ENCODE peak calls at places on chromosomes 13 and 19, in four cellular contexts. P is CD8-positive, alpha-beta memory T cell; A is breast epithelium; Y is A549. R is an unnamed sample. For H3K4me1, the result is how much of the 10 kb centered on the place peaks cover.

GRCh38 chr19:3785464-3785937 is 680 bp downstream of the MATK start:
- DNase-seq in P (peak), A (no peak), Y (no peak), R (no peak)

GRCh38 chr13:97359181-97360057 is 74.5 kb upstream of the RAP2A start:
- DNase-seq in P (peak), A (peak), Y (peak), R (peak)

GRCh38 chr13:27341616-27342015 is 71.0 kb downstream of the RASL11A start:
- DNase-seq in P (no peak), A (no peak), Y (no peak), R (no peak)

GRCh38 chr13:30702006-30702405 is 33.3 kb upstream of the ALOX5AP start:
- DNase-seq in P (no peak), A (no peak), Y (no peak), R (no peak)

GRCh38 chr13:99477493-99477892 is 23.8 kb upstream of the TM9SF2 start:
- DNase-seq in P (no peak), A (no peak), Y (no peak), R (no peak)

GRCh38 chr13:48891586-48891985 is 84.1 kb upstream of the FNDC3A start:
- DNase-seq in P (no peak), A (no peak), Y (no peak), R (no peak)

GRCh38 chr13:113876341-113877148 is 12.7 kb upstream of the GAS6 start:
- DNase-seq in P (peak), A (peak), Y (no peak), R (no peak)

GRCh38 chr13:97306106-97306505 is 84.0 kb downstream of the MBNL2 start:
- DNase-seq in P (no peak), A (no peak), Y (no peak), R (no peak)

GRCh38 chr19:44925114-44925891 is 10.9 kb downstream of the APOC1 start:
- DNase-seq in P (no peak), A (peak), Y (no peak), R (no peak)

GRCh38 chr19:44931541-44931940 is 10.5 kb upstream of the APOC4 start:
- DNase-seq in P (no peak), A (no peak), Y (no peak), R (no peak)

GRCh38 chr19:44924243-44924725 is 9.9 kb downstream of the APOC1 start:
- DNase-seq in P (no peak), A (no peak), Y (no peak), R (no peak)

GRCh38 chr19:44930088-44930487 is 11.9 kb upstream of the APOC4 start:
- DNase-seq in P (no peak), A (no peak), Y (no peak), R (no peak)

GRCh38 chr19:44927746-44928145 is 13.3 kb downstream of the APOC1 start:
- DNase-seq in P (no peak), A (no peak), Y (no peak), R (no peak)
- H3K27ac ChIP-seq in P (no peak), A (no peak), Y (no peak), R (no peak)

GRCh38 chr19:18433039-18433691 is 4.8 kb downstream of the ISYNA1 start:
- DNase-seq in P (no peak), A (no peak), Y (no peak), R (no peak)
- H3K4me1 ChIP-seq in P (under half), A (under half), Y (under half), R (half or more)

GRCh38 chr13:73767747-73768315 is 366.4 kb downstream of the KLF12 start:
- DNase-seq in P (no peak), A (no peak), Y (no peak), R (no peak)
- H3K27ac ChIP-seq in P (no peak), A (no peak), Y (no peak), R (peak)

DNA sequence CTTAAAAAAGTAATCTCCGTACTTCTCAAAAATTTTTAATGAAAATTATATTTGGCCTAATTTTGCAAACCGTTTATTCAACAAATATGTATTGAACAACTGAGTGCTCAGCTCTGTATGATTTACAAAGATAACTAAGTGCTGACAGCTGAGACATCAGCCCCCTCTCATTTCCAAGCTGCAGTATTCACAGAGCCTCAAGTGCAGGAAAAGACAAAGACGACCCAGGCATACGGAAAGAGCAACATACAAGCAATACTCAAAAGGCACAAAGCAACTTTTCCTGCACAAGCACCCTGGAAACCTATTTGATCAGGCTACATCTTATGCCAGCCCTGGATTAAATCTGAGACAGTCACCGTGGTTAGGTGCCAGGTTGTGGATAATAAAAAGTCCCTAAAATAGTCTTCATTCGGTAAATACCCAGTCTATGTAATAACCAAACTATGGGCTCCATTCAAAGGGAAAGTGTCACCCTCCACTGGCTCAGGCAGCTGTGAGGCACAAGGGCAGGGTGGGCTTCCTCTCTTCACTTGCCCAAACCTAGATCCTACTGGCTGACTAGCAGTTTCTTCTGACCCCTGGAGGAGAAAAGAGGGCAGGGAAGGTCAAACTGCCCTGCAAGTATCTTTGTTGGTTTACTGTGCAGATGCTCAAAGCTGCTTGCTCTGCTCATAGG is 65.5 kb downstream of the TBC1D4 start:
- DNase-seq in P (no peak), A (no peak), Y (no peak), R (no peak)
- H3K4me1 ChIP-seq in P (under half), A (under half), Y (half or more), R (under half)

GRCh38 chr19:47096721-47097120 is 16.9 kb downstream of the ZC3H4 start:
- DNase-seq in P (no peak), A (peak), Y (no peak), R (no peak)
- H3K27ac ChIP-seq in P (no peak), A (peak), Y (peak), R (no peak)

GRCh38 chr19:5632241-5632612 is 9.3 kb downstream of the SAFB start:
- DNase-seq in P (no peak), A (no peak), Y (no peak), R (no peak)
- H3K4me1 ChIP-seq in P (half or more), A (under half), Y (under half), R (under half)

GRCh38 chr19:7606289-7606688 is 10.6 kb downstream of the CAMSAP3 start:
- DNase-seq in P (no peak), A (no peak), Y (no peak), R (no peak)

GRCh38 chr19:7602240-7602934 is 6.7 kb downstream of the CAMSAP3 start:
- DNase-seq in P (no peak), A (no peak), Y (no peak), R (no peak)

GRCh38 chr19:7602935-7603497 is 7.4 kb downstream of the CAMSAP3 start:
- DNase-seq in P (no peak), A (no peak), Y (no peak), R (no peak)

GRCh38 chr19:7605490-7606222 is 10.0 kb downstream of the CAMSAP3 start:
- DNase-seq in P (no peak), A (no peak), Y (no peak), R (no peak)

DNA sequence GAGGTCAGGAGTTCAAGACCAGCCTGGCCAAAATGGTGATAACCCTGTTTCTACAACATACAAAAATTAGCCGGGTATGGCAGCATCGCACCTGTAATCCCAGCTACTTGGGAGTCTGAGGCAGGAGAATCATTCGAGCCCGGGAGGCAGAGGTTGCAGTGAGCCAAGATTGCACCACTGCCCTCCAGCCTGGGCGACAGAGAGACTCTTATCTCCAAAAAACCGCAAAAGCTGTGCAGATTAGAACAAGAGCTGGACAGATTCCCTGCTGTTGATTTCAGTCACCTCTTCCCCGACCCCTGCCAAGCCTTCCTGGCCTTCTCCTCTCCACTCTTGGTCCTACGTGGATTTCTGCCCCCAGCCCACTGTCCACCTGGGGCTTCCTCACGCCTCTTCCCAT is 8.3 kb downstream of the CAMSAP3 start:
- DNase-seq in P (no peak), A (no peak), Y (no peak), R (no peak)
- H3K27ac ChIP-seq in P (no peak), A (no peak), Y (no peak), R (no peak)

DNA sequence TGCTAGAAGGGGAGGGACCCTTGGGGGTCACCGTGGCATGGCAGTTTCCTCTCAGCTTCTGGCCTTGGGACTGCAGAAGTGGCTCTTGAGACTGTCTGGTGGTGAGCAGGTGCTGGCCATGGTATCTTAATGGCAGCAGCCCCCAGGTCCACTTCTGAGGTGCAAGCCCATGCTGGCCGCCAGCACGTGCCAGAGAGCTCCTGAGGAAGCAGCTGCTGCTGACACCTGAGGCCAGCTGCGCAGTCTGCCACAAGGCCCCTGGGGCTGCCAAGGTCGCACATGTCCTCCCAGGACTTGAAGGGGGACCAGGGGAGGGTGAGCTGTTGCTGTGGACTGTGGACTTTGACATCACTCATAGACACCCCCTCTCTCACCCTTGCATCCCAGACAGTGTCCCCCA is 48.0 kb downstream of the NFIX start:
- DNase-seq in P (no peak), A (no peak), Y (no peak), R (no peak)
- H3K4me1 ChIP-seq in P (under half), A (under half), Y (under half), R (under half)